ENCODE peak calls at places on chromosome 9, in seven cellular contexts. V, O, E, X, S, U and F are unnamed samples.

GRCh38 chr9:33816327-33817252 is at the start of gene UBE2R2:
- DNase-seq in V (peak), O (peak), E (peak), X (peak), S (peak), U (peak), F (peak)

GRCh38 chr9:135489188-135489918 is 9.8 kb downstream of the PPP1R26 start:
- DNase-seq in V (no peak), O (no peak), E (no peak), X (no peak), S (no peak), U (no peak), F (no peak)

GRCh38 chr9:129102791-129103594 is 7.6 kb downstream of the CRAT start:
- DNase-seq in V (peak), O (peak), E (peak), X (no peak), S (peak), U (peak), F (peak)

GRCh38 chr9:2120926-2121689 is 106.0 kb downstream of the SMARCA2 start:
- DNase-seq in V (no peak), O (no peak), E (no peak), X (no peak), S (peak), U (no peak), F (no peak)

GRCh38 chr9:92035146-92035545 is 80.1 kb downstream of the SPTLC1 start:
- DNase-seq in V (no peak), O (no peak), E (no peak), X (no peak), S (no peak), U (no peak), F (no peak)

GRCh38 chr9:120971938-120972337 is 45.3 kb upstream of the TRAF1 start:
- DNase-seq in V (no peak), O (no peak), E (no peak), X (no peak), S (no peak), U (no peak), F (no peak)

GRCh38 chr9:128082173-128082572 is 14.1 kb downstream of the SLC25A25 start:
- DNase-seq in V (no peak), O (no peak), E (no peak), X (no peak), S (no peak), U (no peak), F (no peak)

GRCh38 chr9:122263699-122264349 is 816 bp downstream of the RBM18 start:
- DNase-seq in V (no peak), O (no peak), E (peak), X (no peak), S (no peak), U (no peak), F (no peak)

GRCh38 chr9:129280236-129281231 is 102.5 kb upstream of the IER5L start:
- DNase-seq in V (no peak), O (no peak), E (peak), X (no peak), S (no peak), U (no peak), F (no peak)

GRCh38 chr9:26502311-26502710 is 390.3 kb downstream of the CAAP1 start:
- DNase-seq in V (no peak), O (no peak), E (no peak), X (no peak), S (no peak), U (no peak), F (peak)

GRCh38 chr9:102941868-102942267 is 53.3 kb upstream of the CYLC2 start:
- DNase-seq in V (no peak), O (no peak), E (no peak), X (no peak), S (no peak), U (no peak), F (no peak)

GRCh38 chr9:33227013-33227398 is 13.0 kb upstream of the SPINK4 start:
- DNase-seq in V (no peak), O (no peak), E (no peak), X (no peak), S (no peak), U (no peak), F (no peak)

GRCh38 chr9:131923766-131924165 is 155.9 kb downstream of the MED27 start:
- DNase-seq in V (no peak), O (no peak), E (no peak), X (no peak), S (no peak), U (no peak), F (no peak)

GRCh38 chr9:113536166-113536482 is 72.6 kb downstream of the RGS3 start:
- DNase-seq in V (no peak), O (no peak), E (no peak), X (no peak), S (no peak), U (no peak), F (no peak)

GRCh38 chr9:121650220-121651013 is 1.0 kb upstream of the DAB2IP start:
- DNase-seq in V (peak), O (peak), E (no peak), X (no peak), S (peak), U (no peak), F (peak)

GRCh38 chr9:111658943-111659342 is 2.5 kb upstream of the GNG10 start:
- DNase-seq in V (no peak), O (no peak), E (no peak), X (no peak), S (no peak), U (no peak), F (no peak)

GRCh38 chr9:132094314-132094791 is 14.7 kb upstream of the MED27 start:
- DNase-seq in V (no peak), O (no peak), E (no peak), X (no peak), S (peak), U (no peak), F (no peak)

GRCh38 chr9:70696694-70697335 is 282.4 kb upstream of the KLF9 start:
- DNase-seq in V (no peak), O (no peak), E (no peak), X (no peak), S (no peak), U (no peak), F (no peak)

GRCh38 chr9:136671646-136672430 is 9.1 kb downstream of the EGFL7 start:
- DNase-seq in V (peak), O (no peak), E (peak), X (peak), S (no peak), U (no peak), F (peak)

GRCh38 chr9:113963017-113963620 is 87.0 kb downstream of the ZNF618 start:
- DNase-seq in V (peak), O (no peak), E (peak), X (no peak), S (no peak), U (peak), F (peak)

GRCh38 chr9:119044801-119045200 is 324.4 kb downstream of the BRINP1 start:
- DNase-seq in V (no peak), O (no peak), E (no peak), X (no peak), S (peak), U (no peak), F (no peak)

GRCh38 chr9:99824378-99825157 is 2.9 kb downstream of the NR4A3 start:
- DNase-seq in V (peak), O (no peak), E (peak), X (peak), S (no peak), U (no peak), F (peak)

GRCh38 chr9:95336281-95336680 is 18.8 kb upstream of the FANCC start:
- DNase-seq in V (no peak), O (no peak), E (no peak), X (no peak), S (no peak), U (no peak), F (no peak)

GRCh38 chr9:138044485-138045383 is 167.2 kb downstream of the CACNA1B start:
- DNase-seq in V (no peak), O (no peak), E (no peak), X (no peak), S (no peak), U (no peak), F (no peak)

GRCh38 chr9:38389313-38389712 is 3.2 kb upstream of the ALDH1B1 start:
- DNase-seq in V (no peak), O (no peak), E (no peak), X (no peak), S (no peak), U (no peak), F (no peak)

GRCh38 chr9:14271078-14271673 is 42.8 kb downstream of the NFIB start:
- DNase-seq in V (no peak), O (peak), E (no peak), X (no peak), S (peak), U (peak), F (no peak)

GRCh38 chr9:113886471-113886870 is 10.4 kb downstream of the ZNF618 start:
- DNase-seq in V (no peak), O (no peak), E (no peak), X (no peak), S (no peak), U (no peak), F (no peak)

GRCh38 chr9:25703826-25704357 is 25.6 kb upstream of the TUSC1 start:
- DNase-seq in V (no peak), O (no peak), E (no peak), X (no peak), S (peak), U (no peak), F (no peak)

GRCh38 chr9:127703289-127703946 is 3.4 kb upstream of the CFAP157 start:
- DNase-seq in V (no peak), O (no peak), E (no peak), X (no peak), S (no peak), U (no peak), F (no peak)